ENCODE peak calls at places on chromosomes 3 and 15, in eight cellular contexts. C is cardiac fibroblast, R is HepG2, I is AG09309, U is astrocyte, K is kidney epithelial cell, B is brain microvascular endothelial cell, L is upper lobe of right lung. V is an unnamed sample.

GRCh38 chr3:123385072-123385471 is 63.8 kb downstream of the ADCY5 start:
- DNase-seq in C (no peak), R (no peak), I (no peak), U (no peak), K (no peak), B (peak; percentile 9), L (no peak), V (no peak)

GRCh38 chr3:85576091-85576690 is 617.4 kb downstream of the CADM2 start:
- DNase-seq in C (peak; percentile 68), R (peak; percentile 44), I (peak; percentile 14), U (no peak), K (no peak), B (peak; percentile 73), L (no peak), V (no peak)

GRCh38 chr3:148681080-148681479 is 16.6 kb upstream of the AGTR1 start:
- DNase-seq in C (no peak), R (no peak), I (no peak), U (no peak), K (no peak), B (no peak), L (no peak), V (no peak)

GRCh38 chr3:172203522-172204258 is 164.3 kb downstream of the FNDC3B start:
- DNase-seq in C (peak; percentile 38), R (peak; percentile 98), I (no peak), U (peak; percentile 68), K (no peak), B (no peak), L (no peak), V (no peak)

GRCh38 chr3:81967362-81967761 is 205.9 kb upstream of the GBE1 start:
- DNase-seq in C (no peak), R (no peak), I (no peak), U (peak; percentile 0), K (no peak), B (no peak), L (no peak), V (no peak)

GRCh38 chr3:16849240-16849639 is 35.5 kb upstream of the PLCL2 start:
- DNase-seq in C (peak; percentile 53), R (no peak), I (no peak), U (peak; percentile 73), K (no peak), B (peak; percentile 55), L (peak; percentile 65), V (no peak)

GRCh38 chr15:97501291-97501690 is 459.2 kb upstream of the ARRDC4 start:
- DNase-seq in C (no peak), R (no peak), I (no peak), U (no peak), K (no peak), B (no peak), L (no peak), V (no peak)

GRCh38 chr3:15284121-15284889 is 48.1 kb downstream of the SH3BP5 start:
- DNase-seq in C (peak; percentile 61), R (no peak), I (no peak), U (peak; percentile 13), K (no peak), B (no peak), L (no peak), V (no peak)

GRCh38 chr3:132605374-132605792 is 8.3 kb downstream of the ACKR4 start:
- DNase-seq in C (peak; percentile 49), R (no peak), I (no peak), U (peak; percentile 59), K (no peak), B (peak; percentile 33), L (no peak), V (peak; percentile 52)

GRCh38 chr15:72604794-72605193 is 49.7 kb upstream of the GOLGA6B start:
- DNase-seq in C (no peak), R (no peak), I (no peak), U (no peak), K (no peak), B (no peak), L (no peak), V (no peak)

GRCh38 chr3:66483006-66483928 is 17.6 kb downstream of the LRIG1 start:
- DNase-seq in C (peak; percentile 59), R (no peak), I (no peak), U (peak; percentile 88), K (no peak), B (peak; percentile 71), L (no peak), V (no peak)

GRCh38 chr15:62894322-62895085 is 148.0 kb upstream of the TPM1 start:
- DNase-seq in C (no peak), R (no peak), I (no peak), U (no peak), K (no peak), B (peak; percentile 21), L (no peak), V (no peak)

GRCh38 chr3:49411550-49411967 is 217 bp downstream of the RHOA start:
- DNase-seq in C (peak; percentile 26), R (peak; percentile 44), I (no peak), U (no peak), K (no peak), B (no peak), L (peak; percentile 89), V (no peak)

GRCh38 chr3:181302960-181303359 is 313.4 kb upstream of the DNAJC19 start:
- DNase-seq in C (no peak), R (no peak), I (no peak), U (no peak), K (no peak), B (no peak), L (no peak), V (no peak)

GRCh38 chr3:76063811-76064210 is 278.5 kb upstream of the ZNF717 start:
- DNase-seq in C (no peak), R (no peak), I (no peak), U (no peak), K (no peak), B (no peak), L (no peak), V (no peak)
- TF ChIP-seq CTCF in C (no peak), R (no peak), I (no peak), U (no peak), K (no peak), B (no peak), L (no peak), V (no peak)

GRCh38 chr3:12961007-12961725 is 112.1 kb downstream of the IQSEC1 start:
- DNase-seq in C (no peak), R (no peak), I (no peak), U (no peak), K (no peak), B (no peak), L (no peak), V (no peak)
- H3K4me3 ChIP-seq in C (no peak overlapping the region), R (no peak overlapping the region), I (no peak overlapping the region), U (no peak overlapping the region), K (no peak overlapping the region), B (no peak overlapping the region), L (no peak overlapping the region), V (no peak overlapping the region)

GRCh38 chr3:13539671-13540070 is 9.3 kb upstream of the FBLN2 start:
- DNase-seq in C (no peak), R (no peak), I (no peak), U (no peak), K (no peak), B (no peak), L (no peak), V (no peak)

GRCh38 chr3:13539285-13539625 is 9.7 kb upstream of the FBLN2 start:
- DNase-seq in C (no peak), R (no peak), I (peak; percentile 67), U (peak; percentile 79), K (no peak), B (peak; percentile 57), L (no peak), V (peak; percentile 33)

GRCh38 chr3:13537926-13538325 is 11.0 kb upstream of the FBLN2 start:
- DNase-seq in C (peak; percentile 92), R (no peak), I (peak; percentile 94), U (peak; percentile 96), K (peak; percentile 63), B (peak; percentile 97), L (no peak), V (peak; percentile 93)

GRCh38 chr3:13537244-13537921 is 11.5 kb upstream of the FBLN2 start:
- DNase-seq in C (no peak), R (no peak), I (no peak), U (no peak), K (no peak), B (no peak), L (no peak), V (no peak)

GRCh38 chr3:13538520-13539284 is 10.2 kb upstream of the FBLN2 start:
- DNase-seq in C (no peak), R (no peak), I (no peak), U (no peak), K (no peak), B (no peak), L (no peak), V (no peak)
- TF ChIP-seq CTCF in C (no peak), R (peak; percentile 28), I (no peak), U (no peak), K (no peak), B (no peak), L (no peak), V (no peak)

GRCh38 chr15:85615930-85616329 is 178.8 kb downstream of the KLHL25 start:
- DNase-seq in C (peak; percentile 78), R (peak; percentile 43), I (no peak), U (no peak), K (no peak), B (no peak), L (no peak), V (no peak)

GRCh38 chr15:85616549-85616948 is 178.2 kb downstream of the KLHL25 start:
- DNase-seq in C (no peak), R (no peak), I (no peak), U (no peak), K (no peak), B (no peak), L (no peak), V (no peak)

GRCh38 chr15:85609492-85609891 is 185.2 kb downstream of the KLHL25 start:
- DNase-seq in C (no peak), R (no peak), I (no peak), U (no peak), K (no peak), B (no peak), L (no peak), V (no peak)

GRCh38 chr15:85611361-85611760 is 183.4 kb downstream of the KLHL25 start:
- DNase-seq in C (no peak), R (no peak), I (no peak), U (no peak), K (no peak), B (no peak), L (no peak), V (no peak)

GRCh38 chr15:85614059-85614458 is 180.7 kb downstream of the KLHL25 start:
- DNase-seq in C (no peak), R (no peak), I (no peak), U (no peak), K (no peak), B (no peak), L (no peak), V (no peak)
- H3K4me3 ChIP-seq in C (no peak overlapping the region), R (no peak overlapping the region), I (no peak overlapping the region), U (no peak overlapping the region), K (no peak overlapping the region), B (no peak overlapping the region), L (no peak overlapping the region), V (no peak overlapping the region)

DNA sequence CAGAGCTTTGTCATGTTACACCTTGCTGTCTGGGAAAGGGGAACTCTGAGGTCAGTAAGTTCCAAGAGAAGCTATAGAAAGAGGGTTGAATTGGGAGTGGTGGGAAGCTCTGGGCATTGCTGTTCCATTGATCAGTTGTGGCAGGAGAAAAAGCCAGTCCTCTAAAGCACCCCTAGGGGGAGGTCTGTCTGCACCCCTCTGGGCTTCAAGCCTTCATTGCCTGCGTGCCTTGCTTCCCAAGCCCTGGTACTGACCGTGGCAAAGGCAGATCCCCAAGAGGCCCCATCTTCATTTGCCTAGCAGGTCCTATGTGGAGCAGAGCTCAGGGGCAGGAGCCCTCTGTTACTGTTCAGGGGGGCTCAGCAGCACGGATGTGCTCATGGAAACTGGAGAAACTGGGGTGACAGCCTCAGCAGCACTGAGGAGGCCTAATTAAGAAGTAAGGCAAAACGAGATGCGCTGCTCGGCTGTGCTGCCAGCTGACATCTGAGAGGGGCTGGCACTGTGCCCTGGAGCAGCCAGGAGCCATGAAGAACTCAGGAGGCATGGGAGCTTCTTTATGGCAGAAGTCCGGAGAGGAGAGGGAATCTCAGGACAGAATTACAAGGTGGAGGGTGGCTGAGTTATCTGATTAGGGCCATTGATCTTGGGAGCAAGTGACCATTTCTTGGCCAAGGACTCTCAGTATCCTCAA is 270.9 kb downstream of the RPLP1 start:
- DNase-seq in C (no peak), R (no peak), I (no peak), U (no peak), K (no peak), B (no peak), L (no peak), V (no peak)
- TF ChIP-seq CTCF in C (peak; percentile 3), R (no peak), I (no peak), U (no peak), K (peak; percentile 17), B (peak; percentile 45), L (no peak), V (peak; percentile 42)